ENCODE peak calls at places on chromosomes 2 and 18, in four cellular contexts. H is WERI-Rb-1, M is T-cell, N is mammary epithelial cell. C is an unnamed sample.

GRCh38 chr2:178420463-178420990 is 30.4 kb downstream of the PRKRA start:
- DNase-seq in H (no peak), N (no peak), M (no peak), C (no peak)

GRCh38 chr2:96909651-96910050 is 39.8 kb upstream of the SEMA4C start:
- DNase-seq in N (no peak), H (no peak), M (no peak), C (no peak)

GRCh38 chr2:61853086-61853847 is 593 bp downstream of the FAM161A start:
- DNase-seq in N (peak; percentile 1), M (no peak), H (peak; percentile 90), C (peak; percentile 10)

GRCh38 chr2:43293744-43294695 is 67.6 kb upstream of the ZFP36L2 start:
- DNase-seq in M (no peak), N (peak; percentile 97), H (no peak), C (peak; percentile 98)

GRCh38 chr2:240893363-240893828 is 2.6 kb downstream of the MAB21L4 start:
- DNase-seq in H (peak; percentile 82), M (no peak), N (peak; percentile 75), C (peak; percentile 54)

GRCh38 chr2:74441690-74442482 is at the start of gene RTKN:
- DNase-seq in H (no peak), N (peak; percentile 91), M (no peak), C (peak; percentile 84)

GRCh38 chr2:239954166-239955085 is 70.7 kb downstream of the NDUFA10 start:
- DNase-seq in H (no peak), N (no peak), M (no peak), C (peak; percentile 24)

GRCh38 chr2:64677530-64677929 is 23.8 kb upstream of the SERTAD2 start:
- DNase-seq in H (no peak), M (no peak), N (no peak), C (no peak)

GRCh38 chr2:26011609-26011989 is 22.3 kb upstream of the RAB10 start:
- DNase-seq in N (no peak), M (no peak), H (no peak), C (peak; percentile 72)

GRCh38 chr18:35993013-35993412 is 20.5 kb downstream of the RMP24 start:
- DNase-seq in N (no peak), M (no peak), H (no peak), C (no peak)

GRCh38 chr2:135586148-135586547 is 54.9 kb downstream of the R3HDM1 start:
- DNase-seq in M (no peak), N (no peak), H (no peak), C (peak; percentile 1)

GRCh38 chr2:212145111-212145510 is 393.5 kb downstream of the ERBB4 start:
- DNase-seq in N (peak; percentile 6), H (no peak), M (no peak), C (peak; percentile 60)

GRCh38 chr2:129730979-129731378 is 248.5 kb upstream of the RAB6C start:
- DNase-seq in M (no peak), H (no peak), N (no peak), C (no peak)

GRCh38 chr18:78818961-78819360 is 160.7 kb upstream of the SALL3 start:
- DNase-seq in N (no peak), M (no peak), H (no peak), C (no peak)

GRCh38 chr2:211407076-211407475 is 850.7 kb downstream of the CPS1 start:
- DNase-seq in H (no peak), M (no peak), N (no peak), C (peak; percentile 53)

GRCh38 chr2:54497738-54498680 is 41.9 kb downstream of the SPTBN1 start:
- DNase-seq in N (no peak), H (peak; percentile 31), M (no peak), C (peak; percentile 21)

GRCh38 chr2:226607379-226607778 is 192.2 kb downstream of the IRS1 start:
- DNase-seq in H (no peak), N (no peak), M (no peak), C (no peak)

GRCh38 chr2:138078153-138078552 is 113.9 kb downstream of the HNMT start:
- DNase-seq in N (peak; percentile 11), M (no peak), H (no peak), C (peak; percentile 58)

GRCh38 chr2:236375973-236376476 is 111.8 kb upstream of the ASB18 start:
- DNase-seq in M (no peak), N (no peak), H (no peak), C (no peak)

GRCh38 chr2:120566331-120567035 is 169.2 kb upstream of the GLI2 start:
- DNase-seq in H (no peak), M (no peak), N (no peak), C (no peak)

GRCh38 chr2:157587576-157587975 is 41.1 kb downstream of the ACVR1C start:
- DNase-seq in H (no peak), M (no peak), N (no peak), C (peak; percentile 12)

GRCh38 chr18:58168221-58168620 is 124.2 kb downstream of the NEDD4L start:
- DNase-seq in M (no peak), H (no peak), N (no peak), C (no peak)

GRCh38 chr2:134491796-134492441 is 226.9 kb downstream of the TMEM163 start:
- DNase-seq in N (peak; percentile 4), M (no peak), H (peak; percentile 53), C (peak; percentile 32)

GRCh38 chr2:63408530-63408929 is 179.7 kb downstream of the WDPCP start:
- DNase-seq in M (no peak), N (peak; percentile 46), H (peak; percentile 58), C (peak; percentile 52)

GRCh38 chr2:12493031-12493513 is 223.7 kb upstream of the TRIB2 start:
- DNase-seq in N (peak; percentile 55), H (no peak), M (no peak), C (peak; percentile 91)

GRCh38 chr2:78602862-78603261 is 422.6 kb upstream of the REG3G start:
- DNase-seq in N (no peak), M (no peak), H (no peak), C (no peak)

GRCh38 chr2:8376603-8377423 is 305.0 kb upstream of the ID2 start:
- DNase-seq in H (no peak), M (no peak), N (no peak), C (no peak)